ENCODE peak calls at places on chromosomes 3 and 15, in six cellular contexts. R is body of pancreas, F is HCT116, B is tibial nerve, E is transverse colon, A is endothelial cell of umbilical vein. L is an unnamed sample.

GRCh38 chr3:3801510-3801841 is 2.2 kb downstream of the LRRN1 start:
- DNase-seq in B (no peak), F (no peak), E (no peak), R (no peak), A (no peak), L (no peak)

GRCh38 chr3:11558918-11559815 is 84.5 kb downstream of the VGLL4 start:
- DNase-seq in A (no peak), F (no peak), B (no peak), E (no peak), R (no peak), L (no peak)

GRCh38 chr3:49803464-49804140 is 541 bp downstream of the INKA1 start:
- DNase-seq in B (no peak), E (peak), F (no peak), R (no peak), A (peak), L (peak)

GRCh38 chr3:172685331-172686214 is 25.3 kb downstream of the NCEH1 start:
- DNase-seq in A (no peak), B (no peak), F (no peak), E (no peak), R (no peak), L (no peak)

GRCh38 chr3:190877925-190878324 is 15.4 kb upstream of the GMNC start:
- DNase-seq in R (no peak), B (no peak), E (no peak), F (no peak), A (no peak), L (no peak)

GRCh38 chr3:169879013-169879412 is 9.3 kb upstream of the LRRC31 start:
- DNase-seq in B (no peak), E (no peak), A (no peak), F (no peak), R (no peak), L (no peak)

GRCh38 chr15:90879730-90880366 is 4.5 kb upstream of the FES start:
- DNase-seq in R (no peak), F (no peak), A (no peak), B (no peak), E (no peak), L (no peak)

GRCh38 chr3:37761583-37761982 is 100.1 kb upstream of the CTDSPL start:
- DNase-seq in E (no peak), F (no peak), B (no peak), A (no peak), R (no peak), L (no peak)

GRCh38 chr3:101925564-101925963 is 76.2 kb downstream of the NFKBIZ start:
- DNase-seq in E (no peak), B (no peak), F (no peak), R (no peak), A (peak), L (no peak)

GRCh38 chr15:65828566-65828965 is 36.5 kb upstream of the DENND4A start:
- DNase-seq in B (no peak), A (no peak), R (no peak), F (no peak), E (no peak), L (no peak)

GRCh38 chr3:191649626-191650025 is 188.7 kb downstream of the PYDC2 start:
- DNase-seq in A (no peak), E (no peak), F (no peak), R (no peak), B (no peak), L (no peak)

GRCh38 chr15:59168536-59168935 is 38.1 kb upstream of the LDHAL6B start:
- DNase-seq in E (no peak), B (no peak), A (peak), R (no peak), F (no peak), L (no peak)

GRCh38 chr15:59166601-59167265 is 39.9 kb upstream of the LDHAL6B start:
- DNase-seq in A (peak), E (no peak), B (no peak), F (no peak), R (no peak), L (no peak)

GRCh38 chr15:59169337-59169736 is 37.3 kb upstream of the LDHAL6B start:
- DNase-seq in B (no peak), R (no peak), E (no peak), A (peak), F (no peak), L (no peak)

GRCh38 chr15:59166156-59166555 is 40.5 kb upstream of the LDHAL6B start:
- DNase-seq in R (no peak), F (no peak), A (no peak), E (no peak), B (no peak), L (no peak)

GRCh38 chr15:59165726-59166125 is 40.9 kb upstream of the LDHAL6B start:
- DNase-seq in F (no peak), R (no peak), E (no peak), A (peak), B (no peak), L (no peak)
- TF ChIP-seq POLR2A in F (no peak), R (no peak), E (no peak), A (no peak), B (no peak), L (no peak)

DNA sequence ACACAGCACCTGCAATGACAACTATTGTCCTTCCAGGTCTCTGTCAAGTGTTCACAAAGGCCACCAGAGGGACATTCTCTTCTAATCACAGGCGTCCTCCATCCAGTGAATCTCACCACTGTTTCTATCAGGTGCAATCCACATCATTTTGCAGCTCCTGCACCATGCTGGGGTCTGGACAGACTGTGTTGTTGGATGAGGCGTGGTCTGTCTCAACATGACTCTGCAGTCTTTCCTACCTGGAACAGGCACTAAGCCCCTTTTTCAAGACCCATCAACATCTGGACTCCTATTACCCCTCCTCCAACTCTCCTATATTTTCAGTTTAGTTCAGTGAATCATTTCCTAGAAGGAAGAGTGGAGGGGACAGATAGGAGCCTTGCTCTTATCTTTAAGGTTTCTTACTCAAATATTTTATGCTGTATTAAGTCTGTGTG is 31.5 kb upstream of the VEPH1 start:
- DNase-seq in R (no peak), B (no peak), F (no peak), A (peak), E (no peak), L (no peak)
- TF ChIP-seq CTCF in R (no peak), B (no peak), F (peak), A (no peak), E (no peak), L (no peak)

GRCh38 chr15:68650901-68651709 is 72.3 kb downstream of the CORO2B start:
- DNase-seq in R (peak), B (peak), E (peak), F (peak), A (peak), L (peak)
- H3K4me3 ChIP-seq in R (no peak), B (no peak), E (no peak), F (no peak), A (no peak), L (no peak)

GRCh38 chr3:52150860-52151259 is 3.4 kb downstream of the POC1A start:
- DNase-seq in B (no peak), E (no peak), R (no peak), F (no peak), A (no peak), L (no peak)

GRCh38 chr3:52150357-52150756 is 3.9 kb downstream of the POC1A start:
- DNase-seq in F (no peak), A (no peak), B (no peak), E (no peak), R (no peak), L (no peak)

GRCh38 chr3:52155912-52156311 is 1.7 kb upstream of the POC1A start:
- DNase-seq in F (no peak), A (no peak), B (no peak), E (no peak), R (no peak), L (no peak)

GRCh38 chr3:52153389-52154096 is 680 bp downstream of the POC1A start:
- DNase-seq in A (no peak), E (peak), F (peak), R (no peak), B (no peak), L (peak)

GRCh38 chr3:52154135-52155094 is at the start of gene POC1A:
- DNase-seq in F (peak), E (peak), B (peak), R (peak), A (peak), L (peak)
- TF ChIP-seq POLR2A in F (peak), E (peak), B (peak), R (peak), A (peak), L (no peak)

GRCh38 chr3:167031364-167032049 is 348.6 kb downstream of the ZBBX start:
- DNase-seq in R (no peak), B (no peak), E (no peak), F (no peak), A (no peak), L (no peak)

GRCh38 chr3:167030059-167030458 is 350.0 kb downstream of the ZBBX start:
- DNase-seq in A (no peak), B (no peak), F (no peak), R (no peak), E (no peak), L (no peak)

GRCh38 chr3:167033866-167034265 is 346.2 kb downstream of the ZBBX start:
- DNase-seq in A (no peak), E (no peak), B (no peak), R (no peak), F (no peak), L (no peak)

GRCh38 chr3:167032267-167032876 is 347.7 kb downstream of the ZBBX start:
- DNase-seq in R (no peak), A (no peak), F (peak), E (no peak), B (no peak), L (no peak)
- TF ChIP-seq CTCF in R (peak), A (no peak), F (peak), E (no peak), B (no peak), L (no peak)

GRCh38 chr15:51829360-51830278 is at the start of gene TMOD3:
- DNase-seq in B (peak), E (peak), F (peak), A (peak), R (peak), L (peak)

GRCh38 chr15:51825701-51826100 is 3.8 kb upstream of the TMOD3 start:
- DNase-seq in E (no peak), A (no peak), B (no peak), F (no peak), R (no peak), L (no peak)

GRCh38 chr15:51833782-51834181 is 4.3 kb downstream of the TMOD3 start:
- DNase-seq in A (no peak), F (no peak), R (no peak), E (no peak), B (no peak), L (no peak)

GRCh38 chr15:51830279-51830806 is 890 bp downstream of the TMOD3 start:
- DNase-seq in B (peak), R (no peak), A (peak), E (no peak), F (no peak), L (no peak)

GRCh38 chr15:51828621-51829359 is 663 bp upstream of the TMOD3 start:
- DNase-seq in R (no peak), B (no peak), F (no peak), E (no peak), A (no peak), L (no peak)
- H3K4me3 ChIP-seq in R (no peak), B (no peak), F (peak), E (peak), A (no peak), L (no peak)

DNA sequence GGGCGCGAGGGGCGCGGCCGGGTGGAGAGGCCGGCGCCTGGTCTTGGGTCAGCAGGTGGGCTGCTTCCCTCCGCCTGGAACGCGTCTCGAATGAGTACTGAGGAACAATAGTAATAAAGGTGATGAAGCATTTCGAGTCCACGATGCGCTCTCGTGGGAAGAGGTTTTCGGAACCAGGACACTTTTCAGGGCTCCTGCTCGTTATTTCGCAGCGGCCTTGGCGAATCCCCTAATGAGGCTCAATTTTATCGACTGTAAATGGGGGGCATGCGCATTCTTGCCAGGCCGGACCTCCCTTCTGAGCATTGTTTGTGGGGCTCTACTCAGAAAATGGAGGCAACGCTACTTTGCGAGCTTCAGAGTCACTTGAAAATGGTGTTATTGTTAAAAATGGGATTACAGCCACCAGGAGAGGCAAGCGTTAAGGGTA is 1.2 kb downstream of the NR2C2 start:
- DNase-seq in A (no peak), E (no peak), F (no peak), B (no peak), R (no peak), L (no peak)
- TF ChIP-seq POLR2A in A (no peak), E (peak), F (no peak), B (no peak), R (peak), L (no peak)